ENCODE peak calls at places on chromosomes 3 and 15, in five cellular contexts. A, O, N, G and F are unnamed samples.

GRCh38 chr3:15041950-15042349 is 23.2 kb downstream of the MRPS25 start:
- DNase-seq in A (no peak), O (peak; percentile 59), N (no peak), G (no peak), F (no peak)

GRCh38 chr3:147343926-147344325 is 62.4 kb downstream of the ZIC4 start:
- DNase-seq in A (no peak), O (no peak), N (no peak), G (no peak), F (no peak)

GRCh38 chr3:58005662-58006061 is 2.6 kb upstream of the FLNB start:
- DNase-seq in A (no peak), O (no peak), N (peak; percentile 76), G (no peak), F (no peak)

GRCh38 chr3:134367412-134367811 is 6.8 kb downstream of the AMOTL2 start:
- DNase-seq in A (no peak), O (peak; percentile 61), N (no peak), G (peak; percentile 16), F (peak; percentile 73)

GRCh38 chr3:134357914-134358811 is 16.1 kb downstream of the AMOTL2 start:
- DNase-seq in A (peak; percentile 42), O (no peak), N (peak; percentile 96), G (no peak), F (no peak)

GRCh38 chr15:43948691-43949325 is 122.0 kb downstream of the WDR76 start:
- DNase-seq in A (no peak), O (no peak), N (peak; percentile 28), G (no peak), F (no peak)

GRCh38 chr15:99324082-99324620 is 72.9 kb downstream of the LRRC28 start:
- DNase-seq in A (no peak), O (no peak), N (peak; percentile 83), G (no peak), F (no peak)

GRCh38 chr3:24923565-24923964 is 428.9 kb upstream of the THRB start:
- DNase-seq in A (no peak), O (no peak), N (no peak), G (no peak), F (no peak)

GRCh38 chr3:134937256-134938023 is 142.4 kb downstream of the EPHB1 start:
- DNase-seq in A (no peak), O (no peak), N (no peak), G (no peak), F (no peak)

GRCh38 chr3:60579734-60580133 is 671.5 kb downstream of the FHIT start:
- DNase-seq in A (no peak), O (no peak), N (peak; percentile 90), G (no peak), F (no peak)

GRCh38 chr3:102514241-102514640 is 79.4 kb downstream of the ZPLD1 start:
- DNase-seq in A (no peak), O (no peak), N (no peak), G (no peak), F (no peak)

GRCh38 chr15:26773917-26774316 is 1.1 kb upstream of the GABRB3 start:
- DNase-seq in A (no peak), O (peak; percentile 24), N (no peak), G (no peak), F (no peak)

GRCh38 chr3:147616998-147617619 is 207.9 kb downstream of the ZIC1 start:
- DNase-seq in A (no peak), O (no peak), N (peak; percentile 12), G (no peak), F (no peak)

GRCh38 chr3:33612641-33613040 is 105.4 kb downstream of the CLASP2 start:
- DNase-seq in A (no peak), O (no peak), N (peak; percentile 4), G (no peak), F (no peak)

GRCh38 chr3:188956839-188957489 is 214.8 kb upstream of the TPRG1 start:
- DNase-seq in A (no peak), O (no peak), N (peak; percentile 78), G (no peak), F (no peak)
- H3K27ac ChIP-seq in A (peak overlapping the region; percentile 62), O (no peak overlapping the region), N (no peak overlapping the region), G (peak overlapping the region; percentile 62), F (no peak overlapping the region)

DNA sequence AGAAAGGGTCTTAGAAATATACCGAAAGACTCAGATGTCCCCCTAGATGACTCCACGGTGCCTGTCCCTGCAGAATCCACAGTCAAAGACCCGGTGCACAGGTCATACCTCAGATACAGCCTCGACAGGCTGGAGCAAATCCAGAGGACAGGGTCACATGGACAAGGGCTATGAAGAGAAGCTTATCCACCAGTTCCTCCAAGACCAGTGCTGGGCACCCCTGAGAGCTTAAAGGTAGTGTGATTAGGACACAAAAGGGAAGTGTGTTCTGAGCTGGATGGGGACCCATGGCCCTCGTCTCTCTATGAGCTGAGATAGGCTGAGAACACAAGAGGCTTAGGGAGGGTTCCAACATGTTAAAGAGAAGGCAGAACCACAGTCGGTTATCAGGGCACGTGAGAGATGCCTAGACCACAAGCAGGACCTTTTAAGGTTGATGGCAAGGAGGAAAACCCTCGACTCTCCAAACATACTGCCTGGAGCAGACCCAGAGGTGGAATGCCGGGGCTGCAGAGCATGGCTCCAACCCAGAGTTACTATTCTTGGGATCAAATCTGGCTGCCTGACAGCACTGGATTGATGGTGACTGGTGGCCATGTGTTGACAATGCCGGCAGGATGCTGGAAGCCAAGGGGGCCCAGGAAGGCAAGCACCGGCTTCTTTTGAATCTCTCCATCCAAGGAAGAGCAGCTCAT is 46.9 kb downstream of the ADCY5 start:
- DNase-seq in A (no peak), O (no peak), N (no peak), G (peak; percentile 80), F (no peak)
- H3K27ac ChIP-seq in A (no peak overlapping the region), O (no peak overlapping the region), N (no peak overlapping the region), G (peak overlapping the region; percentile 92), F (no peak overlapping the region)

GRCh38 chr3:173395412-173396181 is 1.9 kb upstream of the NLGN1 start:
- DNase-seq in A (peak; percentile 83), O (peak; percentile 94), N (peak; percentile 74), G (peak; percentile 85), F (peak; percentile 89)
- H3K27ac ChIP-seq in A (peak overlapping the region; percentile 91), O (peak overlapping the region; percentile 77), N (peak overlapping the region; percentile 11), G (peak overlapping the region; percentile 87), F (peak overlapping the region; percentile 90)

GRCh38 chr15:32652178-32652577 is 10.7 kb downstream of the SCG5 start:
- DNase-seq in A (no peak), O (no peak), N (no peak), G (no peak), F (no peak)

GRCh38 chr15:32657941-32658340 is 16.4 kb downstream of the SCG5 start:
- DNase-seq in A (no peak), O (no peak), N (no peak), G (no peak), F (no peak)

GRCh38 chr15:32659340-32659831 is 17.9 kb downstream of the SCG5 start:
- DNase-seq in A (no peak), O (no peak), N (peak; percentile 86), G (no peak), F (no peak)

GRCh38 chr15:32657198-32657886 is 15.8 kb downstream of the SCG5 start:
- DNase-seq in A (no peak), O (no peak), N (no peak), G (no peak), F (no peak)

GRCh38 chr15:32656091-32656860 is 14.8 kb downstream of the SCG5 start:
- DNase-seq in A (no peak), O (no peak), N (no peak), G (no peak), F (no peak)
- H3K27ac ChIP-seq in A (no peak overlapping the region), O (no peak overlapping the region), N (no peak overlapping the region), G (no peak overlapping the region), F (no peak overlapping the region)

DNA sequence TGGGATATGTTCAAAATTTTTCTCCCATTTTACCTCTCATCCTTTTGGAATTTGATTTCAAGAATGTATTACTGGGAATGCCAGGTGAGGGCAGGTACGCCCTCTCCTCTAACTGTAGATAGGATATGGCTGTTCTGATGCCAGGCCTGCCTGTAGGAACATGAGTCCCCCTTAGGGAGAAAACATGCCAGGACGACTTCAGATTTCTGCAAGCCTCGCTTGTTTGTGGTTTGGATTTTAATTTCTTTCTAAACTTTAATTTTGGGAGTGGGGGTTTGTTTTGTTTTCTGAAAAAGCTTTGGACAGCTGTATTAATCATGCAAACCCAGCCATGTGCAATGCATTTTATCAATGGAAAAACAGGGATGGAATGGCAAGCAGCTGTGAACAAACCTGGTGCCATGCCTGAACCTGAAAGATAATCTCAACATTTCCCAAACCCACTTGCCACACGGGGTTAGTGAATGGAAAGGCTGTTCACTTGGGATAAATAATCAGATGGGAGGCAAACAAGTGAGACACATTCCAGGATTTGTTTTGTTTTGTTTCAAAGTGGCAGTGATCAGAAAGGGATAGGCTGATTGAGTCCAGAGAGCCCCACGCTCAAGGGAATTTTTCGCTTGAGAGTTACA is 207.6 kb downstream of the GAP43 start:
- DNase-seq in A (no peak), O (no peak), N (no peak), G (no peak), F (no peak)
- H3K27ac ChIP-seq in A (no peak overlapping the region), O (no peak overlapping the region), N (no peak overlapping the region), G (no peak overlapping the region), F (no peak overlapping the region)

GRCh38 chr3:194061421-194062029 is 74.4 kb upstream of the HES1 start:
- DNase-seq in A (no peak), O (no peak), N (peak; percentile 15), G (no peak), F (no peak)

GRCh38 chr3:194057570-194058188 is 78.3 kb upstream of the HES1 start:
- DNase-seq in A (no peak), O (no peak), N (no peak), G (no peak), F (no peak)

GRCh38 chr3:194054941-194055340 is 81.0 kb upstream of the HES1 start:
- DNase-seq in A (no peak), O (no peak), N (no peak), G (no peak), F (no peak)

GRCh38 chr3:194056731-194057415 is 79.1 kb upstream of the HES1 start:
- DNase-seq in A (no peak), O (no peak), N (no peak), G (no peak), F (no peak)

DNA sequence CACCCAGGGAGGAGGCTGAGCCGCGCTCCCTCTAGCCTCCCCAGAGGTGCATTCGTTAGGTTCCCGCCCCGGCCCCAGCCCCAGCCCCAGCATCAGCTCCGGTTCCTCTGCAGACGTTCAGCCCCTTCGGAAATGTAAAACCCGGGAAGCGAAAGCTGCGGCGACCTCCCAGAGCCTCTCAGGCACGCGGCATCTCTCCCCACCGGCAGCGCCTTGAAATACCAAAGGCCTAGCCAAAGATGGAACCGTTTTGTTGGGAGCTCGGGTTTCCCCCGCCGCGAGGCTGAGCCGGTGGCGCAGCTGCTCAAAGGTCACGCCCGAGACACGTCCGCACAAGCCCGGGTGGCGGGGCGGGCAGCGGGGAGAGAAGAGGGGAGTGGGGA is 77.8 kb upstream of the HES1 start:
- DNase-seq in A (peak; percentile 38), O (peak; percentile 84), N (peak; percentile 36), G (peak; percentile 58), F (no peak)
- H3K27ac ChIP-seq in A (peak overlapping the region; percentile 39), O (no peak overlapping the region), N (no peak overlapping the region), G (peak overlapping the region; percentile 54), F (no peak overlapping the region)

GRCh38 chr3:12938258-12938711 is 96.9 kb upstream of the RPL32 start:
- DNase-seq in A (peak; percentile 38), O (no peak), N (peak; percentile 57), G (peak; percentile 74), F (no peak)
- H3K27ac ChIP-seq in A (peak overlapping the region; percentile 71), O (peak overlapping the region; percentile 26), N (peak overlapping the region; percentile 28), G (peak overlapping the region; percentile 71), F (peak overlapping the region; percentile 3)